ENCODE peak calls at places on chromosomes 16 and 17, in seven cellular contexts. E, Q, V, F, S, U and A are unnamed samples.

GRCh38 chr16:66050991-66051390 is 315.5 kb upstream of the CDH5 start:
- DNase-seq in E (no peak), Q (no peak), V (no peak), F (no peak), S (no peak), U (no peak), A (no peak)

GRCh38 chr16:68499011-68499410 is 40.1 kb upstream of the ZFP90 start:
- DNase-seq in E (no peak), Q (no peak), V (peak), F (no peak), S (no peak), U (no peak), A (no peak)

GRCh38 chr17:40327244-40327666 is 18.3 kb downstream of the RARA start:
- DNase-seq in E (no peak), Q (no peak), V (no peak), F (no peak), S (no peak), U (no peak), A (peak)

GRCh38 chr16:15548482-15548891 is 94.5 kb downstream of the MARF1 start:
- DNase-seq in E (no peak), Q (no peak), V (no peak), F (no peak), S (no peak), U (peak), A (no peak)

GRCh38 chr16:87851141-87851587 is 18.1 kb downstream of the SLC7A5 start:
- DNase-seq in E (no peak), Q (no peak), V (no peak), F (no peak), S (no peak), U (no peak), A (no peak)

GRCh38 chr17:44367219-44367618 is 3.6 kb upstream of the FAM171A2 start:
- DNase-seq in E (no peak), Q (no peak), V (no peak), F (no peak), S (no peak), U (no peak), A (no peak)

GRCh38 chr17:63286254-63286653 is 159.9 kb downstream of the CYB561 start:
- DNase-seq in E (no peak), Q (no peak), V (no peak), F (no peak), S (no peak), U (no peak), A (no peak)

GRCh38 chr16:72850863-72851262 is 197.1 kb downstream of the ZFHX3 start:
- DNase-seq in E (no peak), Q (no peak), V (no peak), F (no peak), S (peak), U (peak), A (no peak)

GRCh38 chr17:39903158-39903884 is 15.1 kb downstream of the GSDMB start:
- DNase-seq in E (no peak), Q (no peak), V (peak), F (no peak), S (peak), U (no peak), A (no peak)

GRCh38 chr17:61331178-61331577 is 68.5 kb upstream of the TBX2 start:
- DNase-seq in E (no peak), Q (no peak), V (no peak), F (no peak), S (no peak), U (no peak), A (no peak)

GRCh38 chr16:4962716-4963115 is 4.6 kb downstream of the SEC14L5 start:
- DNase-seq in E (no peak), Q (no peak), V (no peak), F (no peak), S (no peak), U (no peak), A (no peak)

GRCh38 chr16:30948087-30948955 is 547 bp upstream of the ORAI3 start:
- DNase-seq in E (peak), Q (peak), V (peak), F (peak), S (peak), U (peak), A (peak)
- TF ChIP-seq CTCF in E (no peak), Q (no peak), V (no peak), F (no peak), S (no peak), U (peak), A (peak)

GRCh38 chr17:74981318-74981978 is 6.0 kb upstream of the CDR2L start:
- DNase-seq in E (no peak), Q (no peak), V (no peak), F (no peak), S (no peak), U (no peak), A (no peak)

GRCh38 chr17:74979408-74980146 is 7.0 kb upstream of the HID1 start:
- DNase-seq in E (no peak), Q (no peak), V (no peak), F (no peak), S (no peak), U (no peak), A (no peak)

GRCh38 chr17:74978240-74978639 is 5.7 kb upstream of the HID1 start:
- DNase-seq in E (no peak), Q (no peak), V (no peak), F (no peak), S (no peak), U (no peak), A (no peak)

GRCh38 chr17:74986206-74986576 is 1.2 kb upstream of the CDR2L start:
- DNase-seq in E (no peak), Q (no peak), V (no peak), F (no peak), S (no peak), U (no peak), A (no peak)

DNA sequence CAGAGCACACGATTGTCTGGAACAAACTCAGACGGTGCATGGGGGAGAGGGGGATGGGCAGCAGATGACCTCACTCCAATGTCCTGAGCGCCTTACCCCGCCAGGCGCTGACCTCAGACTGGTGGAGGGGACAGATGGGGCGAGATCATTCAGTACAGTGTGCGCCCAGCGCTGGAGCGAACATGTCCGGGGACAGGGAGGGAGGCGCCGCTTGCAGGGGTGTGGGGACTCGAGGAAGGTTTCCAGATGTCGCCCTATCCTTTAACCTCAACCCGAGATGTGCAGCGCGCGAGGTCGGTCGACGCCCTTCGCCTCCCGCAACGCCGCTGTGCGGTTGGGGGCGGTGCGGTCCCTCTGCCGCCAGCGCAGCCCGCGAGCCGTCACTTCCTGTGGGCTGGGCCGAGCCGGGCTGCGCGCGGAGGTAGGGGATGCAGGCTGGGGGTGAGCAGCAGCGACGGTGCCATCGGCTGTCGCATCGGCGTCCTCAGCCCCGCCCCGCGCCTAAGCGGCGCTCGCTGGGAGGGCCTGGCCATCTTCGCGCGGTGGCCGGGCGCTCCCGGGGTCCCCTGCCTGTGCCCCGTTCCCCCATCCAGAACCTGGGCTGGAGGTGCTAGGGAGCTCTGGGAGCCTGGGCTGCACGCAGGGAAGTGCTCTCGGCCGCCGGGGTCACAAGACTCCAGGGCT is 5.3 kb upstream of the CDR2L start:
- DNase-seq in E (peak), Q (peak), V (peak), F (peak), S (peak), U (peak), A (peak)
- TF ChIP-seq CTCF in E (peak), Q (peak), V (no peak), F (no peak), S (no peak), U (no peak), A (no peak)

GRCh38 chr17:979539-980405 is at the start of gene NXN:
- DNase-seq in E (peak), Q (peak), V (peak), F (peak), S (peak), U (peak), A (peak)
- TF ChIP-seq CTCF in E (peak), Q (no peak), V (no peak), F (no peak), S (no peak), U (peak), A (peak)

GRCh38 chr16:23072769-23073549 is 76.3 kb downstream of the USP31 start:
- DNase-seq in E (no peak), Q (no peak), V (no peak), F (no peak), S (peak), U (peak), A (no peak)
- TF ChIP-seq CTCF in E (no peak), Q (no peak), V (no peak), F (no peak), S (no peak), U (no peak), A (no peak)

DNA sequence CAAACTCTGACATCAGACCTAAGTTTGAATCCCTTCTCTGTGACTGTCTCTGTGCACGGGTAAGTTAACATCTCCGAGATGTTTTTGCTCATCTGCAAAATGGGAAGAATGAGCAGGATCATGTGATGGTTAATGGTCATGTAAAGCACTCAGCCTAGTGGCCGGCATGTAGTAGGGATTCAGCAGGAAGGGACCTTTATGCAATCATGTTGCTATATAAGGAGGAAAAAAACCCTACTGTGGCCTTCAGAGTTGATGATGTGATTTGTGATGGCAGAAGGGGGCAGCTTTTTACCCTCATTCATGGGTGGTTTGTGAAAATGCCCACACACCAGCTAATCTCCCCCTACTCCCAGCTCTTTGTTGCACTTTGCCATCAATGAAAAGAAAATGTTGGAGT is 24.1 kb downstream of the CLEC16A start:
- DNase-seq in E (no peak), Q (no peak), V (no peak), F (no peak), S (no peak), U (no peak), A (no peak)
- TF ChIP-seq CTCF in E (no peak), Q (no peak), V (no peak), F (no peak), S (no peak), U (no peak), A (no peak)

GRCh38 chr16:69848635-69849545 is 86.8 kb downstream of the WWP2 start:
- DNase-seq in E (no peak), Q (peak), V (no peak), F (no peak), S (peak), U (peak), A (peak)

GRCh38 chr16:69852815-69853214 is 90.7 kb downstream of the WWP2 start:
- DNase-seq in E (no peak), Q (no peak), V (no peak), F (no peak), S (no peak), U (no peak), A (no peak)

GRCh38 chr16:69851491-69852240 is 89.5 kb downstream of the WWP2 start:
- DNase-seq in E (no peak), Q (no peak), V (no peak), F (no peak), S (peak), U (no peak), A (no peak)

GRCh38 chr16:69855587-69855986 is 93.5 kb downstream of the WWP2 start:
- DNase-seq in E (no peak), Q (no peak), V (no peak), F (no peak), S (no peak), U (no peak), A (no peak)

GRCh38 chr16:69853481-69853880 is 91.3 kb downstream of the WWP2 start:
- DNase-seq in E (no peak), Q (no peak), V (no peak), F (no peak), S (no peak), U (no peak), A (no peak)
- TF ChIP-seq CTCF in E (no peak), Q (no peak), V (no peak), F (no peak), S (no peak), U (no peak), A (no peak)

GRCh38 chr17:11503292-11503691 is 95.0 kb upstream of the DNAH9 start:
- DNase-seq in E (peak), Q (no peak), V (no peak), F (no peak), S (no peak), U (no peak), A (no peak)
- TF ChIP-seq CTCF in E (peak), Q (no peak), V (no peak), F (no peak), S (no peak), U (no peak), A (no peak)